ENCODE peak calls at places on chromosomes 3 and 15, in five cellular contexts. U is GM12878, L is HepG2, R is endothelial cell of umbilical vein, Y is K562. I is an unnamed sample.

GRCh38 chr15:99752556-99752955 is 19.3 kb upstream of the LYSMD4 start:
- DNase-seq in U (no peak), L (no peak), Y (no peak), R (no peak), I (no peak)

GRCh38 chr15:79071901-79072300 is 18.7 kb downstream of the RASGRF1 start:
- DNase-seq in Y (no peak), L (no peak), U (no peak), R (no peak), I (no peak)

GRCh38 chr15:57510647-57511046 is 81.1 kb upstream of the MYZAP start:
- DNase-seq in R (peak; percentile 98), L (no peak), Y (no peak), U (no peak), I (no peak)

GRCh38 chr3:46719735-46720271 is 2.1 kb upstream of the PRSS50 start:
- DNase-seq in L (no peak), Y (no peak), R (no peak), U (no peak), I (no peak)

GRCh38 chr15:68450192-68450591 is 18.2 kb upstream of the ITGA11 start:
- DNase-seq in L (no peak), Y (no peak), R (no peak), U (no peak), I (no peak)

GRCh38 chr3:188152660-188153497 is 1.1 kb upstream of the LPP start:
- DNase-seq in U (no peak), Y (no peak), L (no peak), R (no peak), I (peak; percentile 24)

GRCh38 chr3:10950476-10951294 is 41.9 kb upstream of the SLC6A1 start:
- DNase-seq in L (peak; percentile 25), Y (peak; percentile 46), U (no peak), R (peak; percentile 21), I (peak; percentile 58)

GRCh38 chr3:46994801-46995731 is 15.6 kb downstream of the NBEAL2 start:
- DNase-seq in R (no peak), L (no peak), U (no peak), Y (no peak), I (no peak)

GRCh38 chr15:25220834-25221233 is 218.0 kb downstream of the UBE3A start:
- DNase-seq in Y (no peak), L (no peak), R (no peak), U (no peak), I (no peak)

GRCh38 chr3:194184265-194184751 is 48.4 kb downstream of the HES1 start:
- DNase-seq in U (no peak), L (no peak), R (peak; percentile 40), Y (no peak), I (no peak)

GRCh38 chr15:77415450-77416448 is 4.2 kb downstream of the PEAK1 start:
- DNase-seq in Y (peak; percentile 14), U (no peak), R (peak; percentile 27), L (no peak), I (peak; percentile 40)

GRCh38 chr15:91547356-91547755 is 306.2 kb upstream of the SLCO3A1 start:
- DNase-seq in L (no peak), Y (no peak), R (no peak), U (no peak), I (no peak)

GRCh38 chr3:149784064-149784704 is 8.2 kb downstream of the ANKUB1 start:
- DNase-seq in U (no peak), L (no peak), Y (no peak), R (peak; percentile 20), I (no peak)

GRCh38 chr15:51884517-51885236 is 55.2 kb downstream of the TMOD3 start:
- DNase-seq in R (peak; percentile 88), Y (no peak), U (no peak), L (no peak), I (no peak)

GRCh38 chr3:10273697-10274305 is 18.9 kb downstream of the GHRL start:
- DNase-seq in U (no peak), Y (no peak), R (no peak), L (no peak), I (no peak)

GRCh38 chr15:29844290-29844903 is 22.1 kb upstream of the TJP1 start:
- DNase-seq in R (no peak), U (no peak), Y (no peak), L (no peak), I (no peak)

GRCh38 chr3:72844436-72844999 is 3.7 kb downstream of the SHQ1 start:
- DNase-seq in Y (no peak), L (no peak), R (peak; percentile 3), U (no peak), I (no peak)

GRCh38 chr3:65883614-65884013 is 155.1 kb downstream of the MAGI1 start:
- DNase-seq in U (no peak), R (peak; percentile 68), Y (no peak), L (peak; percentile 24), I (no peak)

DNA sequence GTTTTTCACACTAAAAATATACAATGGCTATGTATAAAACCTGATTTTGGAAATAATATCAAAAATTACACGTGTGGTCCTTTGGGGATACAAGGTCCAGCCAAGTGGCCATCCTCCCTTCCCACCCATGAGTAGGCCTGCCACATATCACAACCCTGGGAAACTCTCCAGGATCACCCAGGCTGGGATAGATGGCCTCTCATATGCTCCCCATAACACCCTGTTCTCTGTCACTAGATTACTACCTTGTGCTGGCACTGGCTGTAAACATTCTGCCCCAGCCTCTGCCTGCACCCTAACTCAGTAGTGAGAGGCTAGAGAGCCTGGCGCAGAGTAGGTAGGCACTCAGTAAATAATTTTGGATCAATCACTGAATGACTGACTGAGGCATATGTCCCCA is 52.1 kb downstream of the CLDN18 start:
- DNase-seq in U (no peak), Y (no peak), R (no peak), L (no peak), I (no peak)
- TF ChIP-seq CTCF in U (no peak), Y (no peak), R (no peak), L (no peak), I (no peak)

DNA sequence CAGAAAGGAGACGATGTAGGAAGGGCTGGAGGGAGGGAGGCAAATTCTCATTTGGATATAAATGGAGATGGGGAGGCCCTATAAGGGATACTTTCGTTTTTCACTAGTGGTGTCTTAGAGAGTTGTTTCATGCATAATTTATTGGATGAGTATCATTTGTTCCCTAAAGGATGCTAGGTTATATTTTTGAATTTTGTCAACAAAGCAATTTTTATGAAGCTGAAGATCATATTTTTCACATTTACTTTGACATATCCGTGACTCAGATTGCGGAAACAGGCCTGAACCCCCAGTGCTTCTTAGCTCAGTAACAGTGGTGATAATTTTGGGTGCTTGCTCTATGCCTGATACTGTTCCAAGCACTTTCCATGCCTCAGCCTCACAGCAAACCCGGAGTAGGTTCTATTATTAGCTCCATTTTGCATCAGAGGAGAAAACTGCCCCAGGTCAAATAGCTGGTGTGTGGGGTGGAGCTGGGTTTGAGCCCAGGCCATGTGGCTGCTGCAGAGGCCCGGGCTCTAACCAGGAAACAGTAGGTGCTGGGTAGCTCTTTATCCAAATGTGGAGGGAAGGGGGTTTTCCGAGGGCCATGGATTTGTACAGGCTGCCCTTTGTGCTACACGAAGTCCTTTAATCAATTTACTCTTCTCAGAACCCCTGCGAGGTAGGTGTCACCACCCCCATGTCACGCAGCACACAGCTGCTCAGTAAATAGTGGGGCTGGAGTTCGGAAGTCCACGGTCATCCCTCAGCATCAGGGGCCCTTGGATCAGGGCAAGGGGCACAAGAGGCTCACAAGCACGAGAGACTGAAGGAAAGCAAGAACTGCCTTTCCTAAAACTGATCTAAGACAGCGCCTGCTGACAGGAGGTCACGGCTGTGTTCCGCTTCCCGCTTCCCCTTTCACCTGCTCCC is 99.1 kb downstream of the SLC49A4 start:
- DNase-seq in Y (no peak), R (no peak), L (peak; percentile 13), U (no peak), I (no peak)
- TF ChIP-seq MYC in Y (no peak), R (no peak), L (peak; percentile 65), U (no peak), I (no peak)

DNA sequence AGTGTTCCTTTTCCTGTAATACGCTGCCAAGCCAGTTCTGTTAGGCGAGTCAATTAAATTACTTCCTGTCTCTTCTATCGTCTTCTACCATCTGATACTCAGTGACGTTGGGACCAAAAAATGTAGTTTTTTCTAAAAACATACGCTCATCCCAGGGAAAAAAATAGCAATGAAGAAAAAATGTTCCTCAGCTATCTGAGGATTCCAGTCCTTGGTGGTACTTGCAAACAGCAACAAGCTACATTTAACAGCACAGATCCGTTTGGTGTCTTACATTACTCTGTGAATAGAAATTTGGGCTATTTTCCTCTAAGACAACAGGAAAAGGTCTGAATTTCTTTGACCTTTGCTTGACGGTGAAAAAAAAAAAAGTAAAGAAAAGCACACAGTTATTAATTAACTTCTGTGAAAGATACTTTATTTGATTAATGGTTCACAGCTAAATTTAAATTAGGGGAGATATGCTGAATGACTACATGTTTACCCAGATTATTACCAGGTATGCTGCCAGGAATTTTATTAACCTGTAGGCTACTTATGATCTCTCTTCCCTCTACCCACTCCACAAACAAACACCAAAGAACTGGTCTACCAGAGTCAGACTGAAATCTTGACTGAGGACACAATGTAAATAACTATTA is 254.4 kb upstream of the ZPLD1 start:
- DNase-seq in Y (no peak), U (no peak), L (no peak), R (peak; percentile 94), I (no peak)
- H3K4me3 ChIP-seq in Y (no peak overlapping the region), U (no peak overlapping the region), L (no peak overlapping the region), R (peak overlapping the region; percentile 7), I (no peak overlapping the region)

DNA sequence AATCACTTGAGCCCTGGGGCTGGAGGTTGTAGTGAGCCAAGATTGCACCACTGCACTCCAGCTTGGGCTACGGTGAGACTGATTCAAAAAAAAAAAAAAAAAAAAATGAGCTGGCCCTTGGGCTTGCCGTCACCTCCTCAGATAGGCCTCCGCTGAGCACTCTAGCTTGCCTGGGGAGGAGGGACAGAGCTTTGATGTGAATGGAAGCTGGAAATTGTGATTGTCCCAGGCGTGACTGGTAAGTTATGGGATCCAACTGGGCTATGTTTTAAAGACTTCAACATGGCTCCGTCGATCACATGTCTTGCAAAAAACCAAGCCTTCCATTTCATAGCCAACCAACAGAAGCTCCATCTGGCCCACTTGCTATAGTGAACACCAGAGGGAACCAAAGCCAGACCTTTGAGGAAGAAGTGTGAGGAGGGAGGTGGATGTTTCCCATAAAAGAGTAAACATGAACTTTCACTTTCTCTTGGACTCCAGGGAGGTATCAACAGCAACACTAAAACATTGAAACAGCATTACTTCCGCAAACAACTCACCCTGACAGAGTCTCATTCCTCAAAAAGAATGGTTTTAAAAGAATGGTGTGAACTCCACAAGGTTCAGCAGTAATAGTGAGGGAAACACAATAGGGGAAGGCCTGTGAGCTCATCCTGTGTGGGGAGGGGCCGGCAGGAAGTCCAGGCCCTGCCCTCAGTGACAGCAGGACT is 59.3 kb upstream of the IL12A start:
- DNase-seq in U (no peak), R (peak; percentile 70), L (peak; percentile 80), Y (peak; percentile 4), I (peak; percentile 25)
- TF ChIP-seq CTCF in U (peak; percentile 40), R (peak; percentile 33), L (peak; percentile 80), Y (no peak), I (no peak)

GRCh38 chr15:45702041-45702440 is 67.2 kb downstream of the SQOR start:
- DNase-seq in L (no peak), Y (no peak), R (no peak), U (no peak), I (no peak)

GRCh38 chr15:45703670-45704328 is 69.0 kb downstream of the SQOR start:
- DNase-seq in L (no peak), Y (no peak), U (no peak), R (no peak), I (no peak)

GRCh38 chr15:45701108-45701507 is 66.3 kb downstream of the SQOR start:
- DNase-seq in R (no peak), L (no peak), U (no peak), Y (no peak), I (no peak)

GRCh38 chr15:45705510-45706473 is 71.0 kb downstream of the SQOR start:
- DNase-seq in Y (peak; percentile 84), R (peak; percentile 90), L (peak; percentile 68), U (peak; percentile 63), I (peak; percentile 82)

GRCh38 chr15:45704329-45705249 is 69.8 kb downstream of the SQOR start:
- DNase-seq in L (no peak), U (no peak), Y (no peak), R (peak; percentile 34), I (no peak)
- TF ChIP-seq MYC in L (no peak), U (no peak), Y (no peak), R (no peak), I (no peak)

I was measured in NB4.